ENCODE peak calls at places on chromosomes 2 and 18, in five cellular contexts. K is cardiac muscle cell, G is cardiac fibroblast, Y is AG04450, Z is GM10248. I is an unnamed sample.

GRCh38 chr18:77177009-77177408 is 44.4 kb upstream of the MBP start:
- DNase-seq in K (peak), G (peak), Y (peak), Z (no peak), I (no peak)

GRCh38 chr2:590214-591175 is 86.7 kb downstream of the TMEM18 start:
- DNase-seq in K (no peak), G (no peak), Y (no peak), Z (no peak), I (no peak)

GRCh38 chr18:8889479-8889878 is 184.1 kb downstream of the MTCL1 start:
- DNase-seq in K (peak), G (peak), Y (no peak), Z (no peak), I (no peak)

GRCh38 chr2:55862269-55862668 is 61.3 kb downstream of the EFEMP1 start:
- DNase-seq in K (peak), G (peak), Y (peak), Z (no peak), I (peak)

GRCh38 chr18:9494778-9495302 is 19.5 kb downstream of the RALBP1 start:
- DNase-seq in K (peak), G (peak), Y (no peak), Z (peak), I (no peak)

GRCh38 chr18:57780318-57781127 is 22.6 kb downstream of the ATP8B1 start:
- DNase-seq in K (peak), G (peak), Y (peak), Z (peak), I (no peak)

GRCh38 chr2:241412144-241412543 is 56.1 kb downstream of the FARP2 start:
- DNase-seq in K (peak), G (peak), Y (peak), Z (no peak), I (peak)

GRCh38 chr18:76453057-76453561 is 41.9 kb downstream of the ZNF516 start:
- DNase-seq in K (no peak), G (no peak), Y (no peak), Z (no peak), I (no peak)

GRCh38 chr2:206031950-206032567 is 53.9 kb downstream of the INO80D start:
- DNase-seq in K (no peak), G (no peak), Y (no peak), Z (no peak), I (no peak)

GRCh38 chr2:54723300-54724149 is at the start of gene EML6:
- DNase-seq in K (peak), G (peak), Y (peak), Z (peak), I (peak)
- TF ChIP-seq CTCF in K (peak), G (no peak), Y (peak), Z (no peak), I (peak)

DNA sequence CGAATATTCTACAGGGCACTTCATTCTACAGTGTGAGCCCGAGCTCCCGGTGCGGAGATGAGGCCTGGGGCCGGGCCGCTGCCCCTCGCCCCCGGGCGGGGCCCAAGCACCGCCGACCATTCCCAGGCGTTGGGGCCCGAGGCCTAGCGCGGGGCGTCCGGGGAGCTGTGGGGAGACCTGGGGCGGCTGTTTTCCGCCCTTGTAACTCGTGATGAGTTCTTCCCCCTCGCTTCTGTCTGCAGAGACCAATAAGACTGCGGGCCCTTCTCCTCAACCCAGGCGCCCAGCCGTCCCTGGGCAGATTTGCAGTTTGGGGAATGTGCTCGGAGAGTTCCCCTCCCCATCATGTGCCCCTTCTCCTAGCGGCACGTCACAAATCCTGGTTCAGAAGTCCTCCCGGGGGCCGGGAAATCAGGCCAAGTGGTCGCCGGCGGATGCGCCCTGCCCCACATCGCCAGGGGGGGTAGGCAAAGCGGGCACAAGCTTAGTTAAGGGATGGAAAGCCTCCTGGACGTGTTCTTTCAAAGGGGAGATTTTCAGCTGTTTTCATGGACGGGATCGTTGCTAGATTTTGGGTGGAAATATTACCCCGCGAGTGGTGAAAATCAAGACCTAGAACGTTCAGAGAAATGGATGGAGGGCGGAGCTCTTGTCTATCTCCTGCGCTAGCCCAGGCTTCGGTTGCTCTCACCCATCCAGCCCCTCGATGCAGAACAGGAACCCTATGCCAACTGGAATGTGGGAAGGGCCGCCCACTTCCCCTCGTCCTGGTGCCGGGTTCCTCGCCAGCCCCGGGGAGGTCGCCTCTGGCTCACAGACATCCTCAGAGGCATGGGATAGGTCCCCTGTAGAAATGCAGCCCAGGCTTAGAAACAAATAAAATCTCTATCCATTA is 18.8 kb upstream of the HAAO start:
- DNase-seq in K (peak), G (peak), Y (no peak), Z (peak), I (peak)
- TF ChIP-seq CTCF in K (no peak), G (no peak), Y (no peak), Z (no peak), I (no peak)

GRCh38 chr2:152115952-152116351 is 17.1 kb upstream of the CACNB4 start:
- DNase-seq in K (no peak), G (no peak), Y (no peak), Z (no peak), I (no peak)
- TF ChIP-seq CTCF in K (peak), G (peak), Y (no peak), Z (no peak), I (no peak)

GRCh38 chr18:12092398-12093229 is 1.0 kb upstream of the ANKRD62 start:
- DNase-seq in K (no peak), G (no peak), Y (no peak), Z (peak), I (no peak)
- TF ChIP-seq CTCF in K (no peak), G (no peak), Y (no peak), Z (peak), I (no peak)

GRCh38 chr2:187054501-187055319 is 205.7 kb upstream of the ZSWIM2 start:
- DNase-seq in K (no peak), G (no peak), Y (no peak), Z (no peak), I (no peak)
- TF ChIP-seq CTCF in K (no peak), G (peak), Y (no peak), Z (no peak), I (no peak)

GRCh38 chr2:236309669-236310029 is 45.4 kb upstream of the ASB18 start:
- DNase-seq in K (peak), G (peak), Y (no peak), Z (peak), I (no peak)
- TF ChIP-seq CTCF in K (peak), G (no peak), Y (no peak), Z (peak), I (peak)

DNA sequence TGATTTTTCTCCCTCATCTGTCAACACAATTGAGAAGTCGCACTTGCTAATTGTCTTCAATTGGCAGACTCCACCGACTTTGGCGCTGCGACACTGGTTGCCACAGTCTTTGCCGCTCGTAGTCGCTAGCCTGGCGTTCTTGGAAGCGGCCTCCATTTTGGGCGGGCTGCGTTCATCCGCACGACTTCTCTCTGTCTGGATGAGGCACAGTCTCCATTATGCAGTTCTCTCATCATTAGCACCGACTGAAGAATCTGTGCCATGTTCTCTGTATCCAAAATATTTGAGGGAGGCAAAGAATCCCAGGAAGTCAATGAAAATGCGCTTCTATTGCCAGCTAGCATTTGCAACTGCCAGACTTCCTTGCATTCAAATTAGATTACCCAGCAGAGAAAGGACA is 95.3 kb upstream of the CCDC68 start:
- DNase-seq in K (no peak), G (no peak), Y (no peak), Z (no peak), I (no peak)
- TF ChIP-seq CTCF in K (no peak), G (no peak), Y (no peak), Z (no peak), I (no peak)